ENCODE peak calls at places on chromosome 13, in ten cellular contexts. E is dorsolateral prefrontal cortex, C is fibroblast of pulmonary artery, U is cardiac fibroblast, K is Calu3, Z is uterus, H is IMR-90, X is CD14-positive monocyte, V is astrocyte, P is bronchial epithelial cell. G is an unnamed sample.

GRCh38 chr13:73849292-73849691 is 284.9 kb downstream of the KLF12 start:
- DNase-seq in E (no peak), C (peak; percentile 61), U (peak; percentile 67), K (no peak), Z (no peak), H (peak; percentile 52), X (no peak), V (peak; percentile 31), P (peak; percentile 43), G (peak; percentile 80)

GRCh38 chr13:44974056-44974798 is 15.0 kb downstream of the NUFIP1 start:
- DNase-seq in E (no peak), C (peak; percentile 85), U (peak; percentile 79), K (no peak), Z (no peak), H (peak; percentile 65), X (no peak), V (peak; percentile 74), P (peak; percentile 38), G (peak; percentile 84)

GRCh38 chr13:95505265-95505664 is 47.3 kb upstream of the CLDN10 start:
- DNase-seq in E (no peak), C (no peak), U (peak; percentile 43), K (no peak), Z (no peak), H (no peak), X (no peak), V (peak; percentile 15), P (peak; percentile 68), G (no peak)

GRCh38 chr13:109973279-109973678 is 186.9 kb upstream of the IRS2 start:
- DNase-seq in E (no peak), C (no peak), U (no peak), K (no peak), Z (no peak), H (no peak), X (no peak), V (no peak), P (no peak), G (no peak)

GRCh38 chr13:90105881-90106496 is 1241.5 kb upstream of the MIR17HG start:
- DNase-seq in E (no peak), C (peak; percentile 77), U (peak; percentile 38), K (no peak), Z (no peak), H (no peak), X (no peak), V (peak; percentile 82), P (peak; percentile 4), G (peak; percentile 86)

GRCh38 chr13:33710924-33711323 is 107.0 kb upstream of the RFC3 start:
- DNase-seq in E (no peak), C (no peak), U (no peak), K (no peak), Z (no peak), H (no peak), X (no peak), V (no peak), P (no peak), G (no peak)

GRCh38 chr13:111281751-111282311 is 38.6 kb upstream of the TEX29 start:
- DNase-seq in E (no peak), C (peak; percentile 76), U (peak; percentile 75), K (no peak), Z (no peak), H (peak; percentile 85), X (no peak), V (peak; percentile 79), P (peak; percentile 3), G (peak; percentile 81)

GRCh38 chr13:48626077-48626449 is 27.7 kb upstream of the CYSLTR2 start:
- DNase-seq in E (no peak), C (peak; percentile 95), U (peak; percentile 45), K (no peak), Z (peak; percentile 47), H (peak; percentile 53), X (no peak), V (peak; percentile 80), P (no peak), G (peak; percentile 91)

GRCh38 chr13:51765142-51765515 is 38.8 kb downstream of the DHRS12 start:
- DNase-seq in E (no peak), C (no peak), U (no peak), K (no peak), Z (no peak), H (no peak), X (no peak), V (no peak), P (no peak), G (no peak)

GRCh38 chr13:73665279-73665678 is 468.9 kb downstream of the KLF12 start:
- DNase-seq in E (no peak), C (no peak), U (no peak), K (no peak), Z (no peak), H (no peak), X (no peak), V (no peak), P (no peak), G (no peak)

GRCh38 chr13:88590574-88590973 is 919.4 kb downstream of the SLITRK5 start:
- DNase-seq in E (no peak), C (no peak), U (no peak), K (no peak), Z (no peak), H (no peak), X (no peak), V (no peak), P (no peak), G (no peak)

GRCh38 chr13:26095338-26095737 is 43.5 kb upstream of the SHISA2 start:
- DNase-seq in E (no peak), C (no peak), U (no peak), K (no peak), Z (no peak), H (no peak), X (no peak), V (no peak), P (no peak), G (peak; percentile 20)
- TF ChIP-seq CTCF in E (no peak), C (peak; percentile 1), U (no peak), K (no peak), Z (no peak), H (no peak), X (no peak), V (no peak), P (no peak), G (peak; percentile 34)

GRCh38 chr13:97212540-97213146 is 9.5 kb upstream of the MBNL2 start:
- DNase-seq in E (no peak), C (peak; percentile 61), U (peak; percentile 65), K (no peak), Z (no peak), H (peak; percentile 49), X (no peak), V (no peak), P (peak; percentile 38), G (peak; percentile 71)
- TF ChIP-seq CTCF in E (peak; percentile 61), C (peak; percentile 84), U (peak; percentile 83), K (no peak), Z (peak; percentile 22), H (peak; percentile 71), X (peak; percentile 54), V (peak; percentile 52), P (peak; percentile 79), G (peak; percentile 87)

GRCh38 chr13:105207586-105208293 is 1327.7 kb downstream of the EFNB2 start:
- DNase-seq in E (no peak), C (no peak), U (peak; percentile 1), K (no peak), Z (no peak), H (peak; percentile 13), X (no peak), V (peak; percentile 18), P (no peak), G (peak; percentile 45)

DNA sequence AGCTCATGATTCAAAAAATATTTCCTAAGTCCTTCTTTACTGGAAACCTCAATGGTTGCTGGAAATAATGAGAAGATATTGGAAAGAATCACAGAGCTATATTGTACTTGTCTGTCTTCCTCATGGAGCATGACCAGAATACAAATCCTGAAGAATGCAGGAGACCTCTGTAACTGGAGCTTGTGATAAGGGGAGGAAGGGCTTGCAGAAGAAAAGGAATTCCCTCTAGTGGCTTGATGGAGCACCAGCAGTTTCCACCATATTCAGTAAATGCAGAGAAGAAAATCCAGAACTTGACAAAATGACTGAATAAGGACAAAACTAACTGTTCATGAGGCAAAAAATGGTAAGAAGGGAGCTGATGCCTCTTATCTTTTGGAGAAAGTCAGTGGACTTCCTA is 1333.1 kb downstream of the EFNB2 start:
- DNase-seq in E (no peak), C (peak; percentile 56), U (peak; percentile 42), K (no peak), Z (no peak), H (peak; percentile 47), X (no peak), V (peak; percentile 55), P (peak; percentile 40), G (peak; percentile 80)
- TF ChIP-seq CTCF in E (peak; percentile 69), C (peak; percentile 72), U (peak; percentile 54), K (no peak), Z (peak; percentile 23), H (peak; percentile 54), X (peak; percentile 53), V (peak; percentile 65), P (peak; percentile 54), G (peak; percentile 92)

GRCh38 chr13:108915634-108916497 is 286.5 kb downstream of the MYO16 start:
- DNase-seq in E (peak; percentile 72), C (peak; percentile 91), U (peak; percentile 96), K (peak; percentile 70), Z (peak; percentile 90), H (peak; percentile 88), X (peak; percentile 96), V (peak; percentile 96), P (peak; percentile 92), G (peak; percentile 100)

GRCh38 chr13:108917581-108917980 is 288.2 kb downstream of the MYO16 start:
- DNase-seq in E (no peak), C (peak; percentile 49), U (peak; percentile 65), K (no peak), Z (no peak), H (peak; percentile 37), X (no peak), V (peak; percentile 77), P (no peak), G (peak; percentile 86)

GRCh38 chr13:108919036-108919907 is 289.9 kb downstream of the MYO16 start:
- DNase-seq in E (no peak), C (no peak), U (peak; percentile 46), K (no peak), Z (no peak), H (peak; percentile 26), X (no peak), V (peak; percentile 34), P (peak; percentile 91), G (peak; percentile 66)

GRCh38 chr13:108911807-108912206 is 282.4 kb downstream of the MYO16 start:
- DNase-seq in E (no peak), C (no peak), U (no peak), K (peak; percentile 28), Z (no peak), H (no peak), X (no peak), V (no peak), P (peak; percentile 47), G (no peak)

DNA sequence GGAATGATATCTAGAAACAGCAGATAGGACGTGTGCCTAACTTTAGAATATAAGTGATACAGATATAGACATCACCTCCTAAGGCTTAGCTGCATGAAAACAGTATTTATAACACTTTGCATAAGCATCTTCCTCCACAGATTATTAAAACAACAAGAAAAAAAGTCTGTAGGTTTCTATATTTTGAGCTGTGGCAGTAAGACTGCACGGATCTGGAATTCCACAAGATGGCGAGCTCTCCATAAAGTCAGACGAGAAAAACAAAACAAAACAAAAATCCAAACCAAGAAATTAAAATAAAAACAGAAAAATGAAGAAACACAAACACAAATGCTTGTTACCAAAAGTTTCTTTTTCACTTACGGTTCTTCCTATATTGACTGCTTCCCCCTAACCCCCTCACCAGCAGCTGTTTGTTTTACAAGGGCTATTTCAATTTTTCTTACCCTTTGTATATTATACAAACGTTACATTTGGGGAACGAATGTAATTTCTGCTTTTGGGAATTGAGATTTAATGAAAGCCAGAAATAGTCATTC is 285.8 kb downstream of the MYO16 start:
- DNase-seq in E (no peak), C (peak; percentile 71), U (peak; percentile 77), K (no peak), Z (no peak), H (peak; percentile 50), X (no peak), V (peak; percentile 22), P (peak; percentile 34), G (peak; percentile 88)
- TF ChIP-seq CTCF in E (peak; percentile 58), C (peak; percentile 74), U (peak; percentile 69), K (no peak), Z (peak; percentile 46), H (peak; percentile 70), X (peak; percentile 66), V (peak; percentile 76), P (peak; percentile 35), G (peak; percentile 85)